ENCODE peak calls at places on chromosomes 6 and 20, in nine cellular contexts. J, U, Q, D, T, K, F, N and O are unnamed samples.

GRCh38 chr20:25251558-25251957 is 3.7 kb downstream of the PYGB start:
- DNase-seq in U (no peak), D (no peak), K (no peak), F (no peak), T (no peak), N (no peak), Q (no peak), J (no peak), O (no peak)

GRCh38 chr20:61127311-61128044 is 124.6 kb upstream of the CDH4 start:
- DNase-seq in U (peak; percentile 28), F (no peak), T (no peak), J (peak; percentile 69), Q (no peak), K (no peak), N (peak; percentile 78), D (no peak), O (no peak)

GRCh38 chr6:137309078-137309762 is 90.0 kb upstream of the IFNGR1 start:
- DNase-seq in K (no peak), D (peak; percentile 81), N (peak; percentile 15), F (peak; percentile 82), U (peak; percentile 84), Q (peak; percentile 85), J (peak; percentile 84), T (no peak), O (peak; percentile 34)

GRCh38 chr20:62136283-62137091 is 6.7 kb downstream of the PSMA7 start:
- DNase-seq in K (peak; percentile 9), U (peak; percentile 59), Q (peak; percentile 80), T (peak; percentile 63), N (peak; percentile 67), F (no peak), J (peak; percentile 40), D (peak; percentile 51), O (no peak)

GRCh38 chr6:39422273-39422672 is 99.8 kb upstream of the KCNK16 start:
- DNase-seq in D (no peak), F (no peak), U (no peak), K (no peak), J (no peak), T (no peak), N (no peak), Q (no peak), O (no peak)

GRCh38 chr6:161242779-161243693 is 30.8 kb downstream of the AGPAT4 start:
- DNase-seq in N (no peak), D (no peak), Q (peak; percentile 75), T (peak; percentile 23), K (no peak), F (no peak), U (no peak), J (no peak), O (no peak)

GRCh38 chr6:118725944-118726343 is 74.6 kb upstream of the CEP85L start:
- DNase-seq in T (no peak), K (no peak), F (no peak), N (no peak), D (no peak), Q (no peak), U (no peak), J (no peak), O (no peak)

GRCh38 chr6:111663692-111664564 is 58.2 kb upstream of the TRAF3IP2 start:
- DNase-seq in U (no peak), N (peak; percentile 61), T (peak; percentile 72), F (peak; percentile 47), D (no peak), J (no peak), Q (peak; percentile 57), K (no peak), O (no peak)

GRCh38 chr6:144725731-144726522 is 440.8 kb downstream of the UTRN start:
- DNase-seq in N (no peak), D (no peak), T (no peak), J (no peak), Q (no peak), K (no peak), F (no peak), U (no peak), O (no peak)

GRCh38 chr20:18443841-18444240 is 23.0 kb downstream of the DZANK1 start:
- DNase-seq in U (no peak), Q (no peak), N (no peak), K (no peak), D (no peak), T (no peak), F (no peak), J (no peak), O (peak; percentile 3)